ENCODE peak calls at places on chromosomes 3 and 15, in six cellular contexts. H is ascending aorta, V is ovary, T is uterus, R is lung, N is GM12864. D is an unnamed sample.

GRCh38 chr3:149011676-149012075 is 20.3 kb downstream of the GYG1 start:
- DNase-seq in H (no peak), V (no peak), T (no peak), R (no peak), N (no peak), D (no peak)

GRCh38 chr3:30578479-30578878 is 27.9 kb upstream of the TGFBR2 start:
- DNase-seq in H (peak; percentile 19), V (no peak), T (peak; percentile 71), R (peak; percentile 48), N (no peak), D (peak; percentile 86)

GRCh38 chr3:196145420-196146262 is 63.8 kb upstream of the TFRC start:
- DNase-seq in H (no peak), V (no peak), T (no peak), R (no peak), N (no peak), D (no peak)

GRCh38 chr3:15646924-15647511 is 45.5 kb downstream of the BTD start:
- DNase-seq in H (no peak), V (peak; percentile 56), T (peak; percentile 67), R (peak; percentile 48), N (no peak), D (peak; percentile 98)

GRCh38 chr15:87207945-87208580 is 1048.5 kb downstream of the NTRK3 start:
- DNase-seq in H (no peak), V (no peak), T (no peak), R (no peak), N (no peak), D (peak; percentile 31)

GRCh38 chr15:67744331-67745058 is 80.8 kb upstream of the SKOR1 start:
- DNase-seq in H (no peak), V (no peak), T (no peak), R (no peak), N (no peak), D (no peak)

GRCh38 chr15:94968133-94968532 is 736.8 kb downstream of the MCTP2 start:
- DNase-seq in H (no peak), V (no peak), T (no peak), R (no peak), N (no peak), D (peak; percentile 0)

GRCh38 chr15:94231728-94232086 is 346 bp downstream of the MCTP2 start:
- DNase-seq in H (no peak), V (no peak), T (no peak), R (no peak), N (no peak), D (no peak)

GRCh38 chr15:89349212-89349558 is 14.6 kb upstream of the POLG start:
- DNase-seq in H (no peak), V (no peak), T (no peak), R (no peak), N (no peak), D (no peak)

GRCh38 chr3:190517696-190518095 is 3.8 kb downstream of the IL1RAP start:
- DNase-seq in H (no peak), V (no peak), T (no peak), R (no peak), N (no peak), D (peak; percentile 75)

GRCh38 chr15:66716668-66717025 is 14.6 kb downstream of the SMAD6 start:
- DNase-seq in H (no peak), V (no peak), T (no peak), R (no peak), N (no peak), D (no peak)

GRCh38 chr3:107845355-107846281 is 245.2 kb downstream of the CD47 start:
- DNase-seq in H (no peak), V (no peak), T (no peak), R (no peak), N (no peak), D (peak; percentile 19)

GRCh38 chr3:174858353-174858752 is 781 bp upstream of the NAALADL2 start:
- DNase-seq in H (no peak), V (no peak), T (no peak), R (no peak), N (no peak), D (no peak)

GRCh38 chr15:46766021-46766420 is 951.3 kb upstream of the SEMA6D start:
- DNase-seq in H (no peak), V (no peak), T (no peak), R (no peak), N (no peak), D (no peak)

GRCh38 chr15:89462198-89462912 is 34.0 kb downstream of the RHCG start:
- DNase-seq in H (no peak), V (no peak), T (no peak), R (no peak), N (no peak), D (peak; percentile 19)

GRCh38 chr3:26625187-26625586 is 2.6 kb downstream of the LRRC3B start:
- DNase-seq in H (no peak), V (no peak), T (no peak), R (no peak), N (no peak), D (no peak)

GRCh38 chr3:178947738-178948137 is 123.9 kb downstream of the ZMAT3 start:
- DNase-seq in H (no peak), V (no peak), T (no peak), R (no peak), N (no peak), D (no peak)
- TF ChIP-seq CTCF in H (no peak), V (no peak), T (no peak), R (no peak), N (no peak), D (no peak)

GRCh38 chr3:150528359-150528797 is 17.9 kb downstream of the SERP1 start:
- DNase-seq in H (no peak), V (no peak), T (no peak), R (no peak), N (no peak), D (peak; percentile 58)
- TF ChIP-seq CTCF in H (peak; percentile 31), V (peak; percentile 21), T (no peak), R (no peak), N (peak; percentile 23), D (peak; percentile 38)

GRCh38 chr15:78264304-78265136 is at the start of gene DNAJA4:
- DNase-seq in H (no peak), V (peak; percentile 53), T (peak; percentile 44), R (peak; percentile 48), N (no peak), D (peak; percentile 38)
- TF ChIP-seq CTCF in H (peak; percentile 28), V (no peak), T (no peak), R (no peak), N (peak; percentile 34), D (no peak)

GRCh38 chr15:36959746-36960145 is 140.6 kb downstream of the MEIS2 start:
- DNase-seq in H (no peak), V (no peak), T (no peak), R (no peak), N (no peak), D (no peak)
- TF ChIP-seq CTCF in H (no peak), V (no peak), T (no peak), R (no peak), N (no peak), D (no peak)

GRCh38 chr3:128482857-128483656 is 9.9 kb downstream of the GATA2 start:
- DNase-seq in H (no peak), V (no peak), T (peak; percentile 83), R (no peak), N (no peak), D (peak; percentile 67)
- TF ChIP-seq CTCF in H (no peak), V (no peak), T (no peak), R (no peak), N (no peak), D (peak; percentile 23)

DNA sequence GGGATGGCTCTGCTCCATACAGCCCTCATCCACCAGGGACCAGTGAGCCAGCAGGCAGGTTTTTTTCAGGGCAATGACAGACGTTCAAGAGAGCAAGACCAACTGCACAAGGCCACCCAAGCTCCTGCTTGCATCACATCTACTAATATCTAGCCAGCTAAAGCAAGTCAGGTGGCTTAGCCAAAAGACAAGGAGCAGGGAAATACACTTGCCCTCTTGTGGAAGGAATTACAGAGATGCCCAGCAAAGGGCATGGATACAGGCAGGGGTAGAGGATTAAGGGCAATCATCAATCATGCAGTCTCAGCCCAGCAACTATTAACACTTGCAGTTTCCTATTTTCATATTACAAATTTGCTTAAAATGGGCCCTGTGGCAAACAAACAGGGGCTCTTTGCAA is 81.5 kb upstream of the NTRK3 start:
- DNase-seq in H (no peak), V (no peak), T (no peak), R (no peak), N (no peak), D (no peak)
- TF ChIP-seq CTCF in H (no peak), V (no peak), T (no peak), R (no peak), N (no peak), D (no peak)

GRCh38 chr15:71198846-71199245 is 83.6 kb downstream of the THSD4 start:
- DNase-seq in H (no peak), V (no peak), T (no peak), R (no peak), N (no peak), D (no peak)

GRCh38 chr15:71202712-71203111 is 87.4 kb downstream of the THSD4 start:
- DNase-seq in H (no peak), V (no peak), T (no peak), R (no peak), N (no peak), D (no peak)

GRCh38 chr15:71197620-71198019 is 82.3 kb downstream of the THSD4 start:
- DNase-seq in H (no peak), V (no peak), T (no peak), R (no peak), N (no peak), D (no peak)

GRCh38 chr15:71201471-71201870 is 86.2 kb downstream of the THSD4 start:
- DNase-seq in H (no peak), V (peak; percentile 27), T (no peak), R (peak; percentile 87), N (no peak), D (no peak)

GRCh38 chr15:71199384-71200351 is 84.4 kb downstream of the THSD4 start:
- DNase-seq in H (no peak), V (no peak), T (no peak), R (no peak), N (no peak), D (no peak)
- TF ChIP-seq CTCF in H (no peak), V (no peak), T (no peak), R (no peak), N (no peak), D (no peak)

DNA sequence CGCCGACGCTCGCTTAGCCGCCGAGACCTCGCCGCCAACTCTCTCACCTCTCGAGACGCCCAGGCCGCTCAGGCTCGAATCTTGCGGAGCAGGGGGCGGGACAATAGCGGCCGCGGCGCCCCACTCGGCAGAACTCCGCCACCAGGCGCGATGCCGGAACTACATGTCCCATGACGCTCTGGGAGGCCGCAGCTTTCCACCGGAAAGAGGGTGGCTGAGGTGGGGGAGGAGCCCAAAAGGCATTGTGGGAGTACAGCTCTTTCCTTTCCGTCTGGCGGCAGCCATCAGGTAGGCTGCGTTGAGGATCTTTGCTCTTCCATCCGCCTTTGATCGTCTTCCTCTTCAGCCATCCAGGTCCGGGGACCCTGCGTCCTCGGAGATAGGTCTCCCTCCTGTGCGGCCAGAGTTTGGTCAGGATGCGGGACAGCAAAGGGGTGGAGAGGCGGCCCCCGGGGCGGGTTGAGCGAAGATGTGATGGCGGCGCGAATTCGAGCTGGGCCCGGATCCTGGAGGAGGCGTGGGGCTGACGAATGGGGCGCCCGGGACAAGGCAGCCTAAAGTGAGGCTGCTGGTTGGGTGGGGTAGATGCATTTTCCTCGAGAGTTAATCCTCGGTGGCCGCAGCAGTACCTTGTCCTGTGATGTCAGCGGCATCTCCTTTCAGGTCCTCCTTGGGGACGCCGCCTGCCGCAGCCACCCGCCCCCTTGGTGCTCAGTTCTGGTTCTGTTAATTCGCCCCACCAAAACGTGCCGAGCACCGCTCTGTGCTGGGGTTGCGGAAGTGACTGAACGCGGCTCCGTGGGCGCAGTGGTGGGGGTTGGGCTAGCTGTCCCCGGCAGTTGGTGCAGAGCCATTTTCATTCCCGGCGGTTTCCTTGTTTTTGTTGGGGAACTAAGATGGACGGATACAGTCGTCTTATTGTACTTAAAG is at the start of the genes NKIRAS1 and RPL15:
- DNase-seq in H (peak; percentile 89), V (peak; percentile 98), T (peak; percentile 97), R (peak; percentile 98), N (peak; percentile 93), D (peak; percentile 98)
- TF ChIP-seq CTCF in H (peak; percentile 47), V (peak; percentile 92), T (peak; percentile 66), R (peak; percentile 35), N (peak; percentile 30), D (peak; percentile 44)

D was measured in fibroblast of pulmonary artery.